ENCODE peak calls at places on chromosomes 2 and 18, in ten cellular contexts. R is prostate gland; F is CD8-positive, alpha-beta memory T cell; Y is mammary epithelial cell; I is foreskin fibroblast; Q is tibial artery; S is PC-9; L is HFF-Myc; H is fibroblast of the aortic adventitia; D is colonic mucosa. A is an unnamed sample.

GRCh38 chr2:200373973-200374416 is 67.5 kb downstream of the SPATS2L start:
- DNase-seq in R (no peak), F (peak), Y (no peak), I (no peak), Q (no peak), S (no peak), L (no peak), H (no peak), D (peak), A (no peak)

GRCh38 chr18:7954229-7954628 is 387.1 kb downstream of the PTPRM start:
- DNase-seq in R (no peak), F (no peak), Y (no peak), I (no peak), Q (no peak), S (no peak), L (no peak), H (peak), D (no peak), A (no peak)

GRCh38 chr2:119480718-119481142 is 43.6 kb downstream of the SCTR start:
- DNase-seq in R (no peak), F (no peak), Y (no peak), I (no peak), Q (no peak), S (no peak), L (no peak), H (no peak), D (peak), A (peak)

GRCh38 chr18:72634500-72634899 is 90.4 kb upstream of the CBLN2 start:
- DNase-seq in R (no peak), F (no peak), Y (no peak), I (no peak), Q (no peak), S (no peak), L (no peak), H (no peak), D (no peak), A (no peak)

GRCh38 chr2:227717687-227718567 is at the start of gene SLC19A3:
- DNase-seq in R (peak), F (no peak), Y (peak), I (peak), Q (peak), S (peak), L (peak), H (peak), D (peak), A (peak)

GRCh38 chr18:69257861-69258458 is 142.7 kb upstream of the DOK6 start:
- DNase-seq in R (no peak), F (no peak), Y (peak), I (peak), Q (no peak), S (no peak), L (peak), H (peak), D (no peak), A (no peak)

GRCh38 chr2:206225435-206226232 is 48.8 kb upstream of the ZDBF2 start:
- DNase-seq in R (no peak), F (no peak), Y (no peak), I (no peak), Q (no peak), S (no peak), L (no peak), H (no peak), D (no peak), A (no peak)

GRCh38 chr18:46067431-46068007 is 4.5 kb downstream of the PSTPIP2 start:
- DNase-seq in R (peak), F (no peak), Y (no peak), I (no peak), Q (no peak), S (no peak), L (peak), H (no peak), D (no peak), A (peak)

GRCh38 chr2:174667461-174667860 is 69.9 kb upstream of the WIPF1 start:
- DNase-seq in R (no peak), F (no peak), Y (no peak), I (no peak), Q (no peak), S (peak), L (no peak), H (no peak), D (no peak), A (no peak)

GRCh38 chr18:22282311-22283235 is 113.2 kb downstream of the GATA6 start:
- DNase-seq in R (no peak), F (peak), Y (peak), I (no peak), Q (no peak), S (peak), L (peak), H (peak), D (no peak), A (no peak)

GRCh38 chr18:72407048-72407447 is 137.1 kb downstream of the CBLN2 start:
- DNase-seq in R (no peak), F (no peak), Y (no peak), I (no peak), Q (no peak), S (no peak), L (no peak), H (no peak), D (no peak), A (no peak)

GRCh38 chr2:121532894-121533293 is 2.2 kb downstream of the RNU4ATAC start:
- DNase-seq in R (no peak), F (no peak), Y (peak), I (no peak), Q (no peak), S (peak), L (no peak), H (no peak), D (no peak), A (no peak)

GRCh38 chr2:121532347-121532766 is 1.7 kb downstream of the RNU4ATAC start:
- DNase-seq in R (no peak), F (no peak), Y (no peak), I (peak), Q (no peak), S (no peak), L (peak), H (peak), D (no peak), A (no peak)

GRCh38 chr2:121529439-121530209 is 1.1 kb upstream of the RNU4ATAC start:
- DNase-seq in R (peak), F (no peak), Y (no peak), I (peak), Q (peak), S (no peak), L (peak), H (peak), D (peak), A (peak)

GRCh38 chr2:121530210-121530562 is 494 bp upstream of the RNU4ATAC start:
- DNase-seq in R (no peak), F (no peak), Y (peak), I (peak), Q (peak), S (peak), L (peak), H (no peak), D (no peak), A (peak)

DNA sequence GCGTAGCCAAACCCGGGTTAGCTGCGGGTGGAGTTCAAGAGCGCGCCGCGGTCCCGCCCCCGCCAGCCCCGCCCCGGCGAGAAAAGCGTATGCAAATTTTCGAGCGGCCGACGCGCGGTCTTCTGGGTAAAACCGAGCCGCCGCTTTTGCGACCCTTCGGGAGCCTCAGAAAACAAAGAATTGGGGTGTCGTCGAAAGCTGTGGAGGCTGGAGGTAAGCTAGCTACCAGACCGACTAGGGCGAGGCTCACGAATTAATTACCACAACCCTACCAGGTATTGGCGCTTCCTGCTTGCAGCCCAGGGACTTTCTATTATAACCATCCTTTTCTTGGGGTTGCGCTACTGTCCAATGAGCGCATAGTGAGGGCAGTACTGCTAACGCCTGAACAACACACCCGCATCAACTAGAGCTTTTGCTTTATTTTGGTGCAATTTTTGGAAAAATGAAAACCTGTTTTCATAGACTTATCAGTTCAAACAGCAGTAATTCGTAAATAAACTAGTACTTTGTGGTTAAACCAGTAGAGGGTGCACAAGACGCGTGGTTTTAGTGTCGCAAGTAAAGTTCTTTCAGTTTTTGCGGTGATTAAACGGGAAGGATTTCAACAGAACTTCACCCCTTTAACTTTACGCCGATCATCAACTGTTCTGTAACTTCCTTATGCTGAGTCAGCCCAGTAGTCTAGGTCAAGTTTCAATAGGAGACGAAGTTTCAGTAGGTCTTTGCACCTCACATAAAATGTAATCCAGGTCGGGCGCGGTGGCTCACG is at the start of gene RNU4ATAC:
- DNase-seq in R (peak), F (peak), Y (peak), I (peak), Q (peak), S (peak), L (peak), H (peak), D (peak), A (peak)
- H3K4me3 ChIP-seq in R (peak), F (peak), Y (peak), I (peak), Q (peak), S (peak), L (peak), H (peak), D (peak), A (peak)

DNA sequence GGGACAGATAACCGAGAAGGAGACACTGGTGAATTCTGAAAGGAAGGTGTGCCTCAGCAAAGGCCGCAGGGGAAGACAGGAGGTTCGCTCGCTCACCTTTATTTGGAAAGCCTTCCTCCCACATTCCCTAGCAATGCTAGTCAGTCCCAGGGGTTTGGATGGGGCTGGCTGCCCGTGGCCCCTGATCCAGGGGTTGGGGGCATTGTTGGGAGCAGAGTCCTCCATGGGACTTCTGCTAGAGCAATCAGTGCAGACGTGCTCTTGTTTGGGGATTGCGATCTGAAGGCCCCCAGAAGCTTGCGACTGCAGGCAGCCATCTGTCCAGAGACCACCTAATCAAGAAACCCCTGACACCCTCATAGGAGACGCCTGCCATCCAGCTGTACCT is 6.0 kb upstream of the CYP27C1 start:
- DNase-seq in R (no peak), F (no peak), Y (no peak), I (no peak), Q (no peak), S (no peak), L (no peak), H (no peak), D (no peak), A (no peak)
- H3K4me3 ChIP-seq in R (no peak), F (no peak), Y (no peak), I (no peak), Q (no peak), S (no peak), L (no peak), H (no peak), D (no peak), A (no peak)

GRCh38 chr2:708667-709066 is 31.5 kb upstream of the TMEM18 start:
- DNase-seq in R (no peak), F (no peak), Y (no peak), I (no peak), Q (no peak), S (no peak), L (no peak), H (no peak), D (no peak), A (no peak)
- H3K4me3 ChIP-seq in R (no peak), F (no peak), Y (no peak), I (peak), Q (peak), S (no peak), L (no peak), H (no peak), D (no peak), A (no peak)

GRCh38 chr2:36530178-36530982 is 67.6 kb downstream of the FEZ2 start:
- DNase-seq in R (no peak), F (no peak), Y (no peak), I (peak), Q (no peak), S (no peak), L (no peak), H (peak), D (no peak), A (no peak)

GRCh38 chr2:36530983-36531354 is 67.0 kb downstream of the FEZ2 start:
- DNase-seq in R (no peak), F (no peak), Y (no peak), I (no peak), Q (no peak), S (no peak), L (no peak), H (peak), D (no peak), A (peak)

GRCh38 chr2:36526216-36526615 is 71.8 kb downstream of the FEZ2 start:
- DNase-seq in R (no peak), F (no peak), Y (no peak), I (no peak), Q (no peak), S (no peak), L (no peak), H (peak), D (no peak), A (no peak)

GRCh38 chr2:36528274-36528673 is 69.7 kb downstream of the FEZ2 start:
- DNase-seq in R (no peak), F (no peak), Y (no peak), I (no peak), Q (no peak), S (no peak), L (no peak), H (no peak), D (no peak), A (no peak)

DNA sequence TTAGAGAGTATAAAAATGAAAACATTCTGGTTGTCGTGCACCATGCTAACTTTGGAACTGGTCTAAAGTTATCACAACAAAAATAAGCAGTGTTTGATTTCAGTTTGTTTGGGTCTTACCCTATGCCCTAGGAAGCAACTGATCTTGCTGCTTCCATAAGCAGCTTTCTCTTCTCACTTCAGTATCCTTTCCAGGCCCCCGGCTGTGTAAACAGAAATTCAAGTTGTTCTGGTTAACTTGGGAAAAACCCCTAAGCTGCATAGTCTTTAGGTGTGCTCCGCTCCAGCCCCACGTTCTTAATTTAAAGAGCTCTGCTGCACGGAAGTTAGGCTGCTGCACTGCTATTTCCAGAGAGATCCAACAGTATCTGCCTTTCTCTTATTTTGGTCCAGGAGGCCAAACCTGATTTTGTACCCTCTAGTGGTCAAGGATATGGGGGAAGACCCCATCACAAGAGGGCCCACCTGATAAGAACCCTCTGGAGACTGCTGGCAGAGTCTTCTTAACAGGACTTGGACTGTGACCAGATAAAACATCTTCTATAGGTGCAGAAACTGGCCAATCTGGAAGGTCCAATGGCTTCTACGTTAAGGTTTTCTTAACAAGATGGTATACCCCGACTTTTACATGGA is 69.1 kb downstream of the FEZ2 start:
- DNase-seq in R (no peak), F (no peak), Y (no peak), I (no peak), Q (no peak), S (no peak), L (no peak), H (no peak), D (no peak), A (no peak)
- H3K4me3 ChIP-seq in R (no peak), F (no peak), Y (no peak), I (no peak), Q (no peak), S (no peak), L (no peak), H (no peak), D (no peak), A (no peak)

A was measured in body of pancreas.